ENCODE peak calls at places on chromosomes 16 and 17, in six cellular contexts. One of them, this sample, is unnamed.

GRCh38 chr16:68492501-68493411 is 44.4 kb upstream of the SMPD3 start:
- DNase-seq in breast epithelium: no peak
- DNase-seq in AG04450: no peak
- DNase-seq in AG09319: no peak
- DNase-seq in psoas muscle: no peak
- DNase-seq in IMR-90: no peak
- DNase-seq in this sample: no peak

GRCh38 chr16:82405696-82406095 is 221.1 kb upstream of the CDH13 start:
- DNase-seq in breast epithelium: no peak
- DNase-seq in AG04450: no peak
- DNase-seq in AG09319: no peak
- DNase-seq in psoas muscle: no peak
- DNase-seq in IMR-90: no peak
- DNase-seq in this sample: no peak

GRCh38 chr17:27466748-27467375 is 10.6 kb downstream of the KSR1 start:
- DNase-seq in breast epithelium: no peak
- DNase-seq in AG04450: no peak
- DNase-seq in AG09319: no peak
- DNase-seq in psoas muscle: no peak
- DNase-seq in IMR-90: no peak
- DNase-seq in this sample: no peak

GRCh38 chr16:57318240-57318970 is 33.9 kb upstream of the PLLP start:
- DNase-seq in breast epithelium: peak
- DNase-seq in AG04450: no peak
- DNase-seq in AG09319: no peak
- DNase-seq in psoas muscle: no peak
- DNase-seq in IMR-90: peak
- DNase-seq in this sample: no peak

GRCh38 chr16:30082545-30083090 is 6.8 kb downstream of the PPP4C start:
- DNase-seq in breast epithelium: no peak
- DNase-seq in AG04450: no peak
- DNase-seq in AG09319: no peak
- DNase-seq in psoas muscle: no peak
- DNase-seq in IMR-90: no peak
- DNase-seq in this sample: no peak

GRCh38 chr17:72185571-72185970 is 64.8 kb downstream of the SOX9 start:
- DNase-seq in breast epithelium: no peak
- DNase-seq in AG04450: no peak
- DNase-seq in AG09319: no peak
- DNase-seq in psoas muscle: peak
- DNase-seq in IMR-90: no peak
- DNase-seq in this sample: no peak

GRCh38 chr16:1088295-1089170 is 7.5 kb downstream of the C1QTNF8 start:
- DNase-seq in breast epithelium: no peak
- DNase-seq in AG04450: no peak
- DNase-seq in AG09319: no peak
- DNase-seq in psoas muscle: no peak
- DNase-seq in IMR-90: no peak
- DNase-seq in this sample: no peak

GRCh38 chr16:17026600-17027242 is 444.0 kb downstream of the XYLT1 start:
- DNase-seq in breast epithelium: no peak
- DNase-seq in AG04450: no peak
- DNase-seq in AG09319: no peak
- DNase-seq in psoas muscle: no peak
- DNase-seq in IMR-90: no peak
- DNase-seq in this sample: no peak

GRCh38 chr17:77425791-77426641 is 285.2 kb downstream of the SEC14L1 start:
- DNase-seq in breast epithelium: peak
- DNase-seq in AG04450: peak
- DNase-seq in AG09319: no peak
- DNase-seq in psoas muscle: peak
- DNase-seq in IMR-90: peak
- DNase-seq in this sample: peak

GRCh38 chr16:80346160-80346632 is 194.6 kb upstream of the DYNLRB2 start:
- DNase-seq in breast epithelium: no peak
- DNase-seq in AG04450: no peak
- DNase-seq in AG09319: peak
- DNase-seq in psoas muscle: no peak
- DNase-seq in IMR-90: no peak
- DNase-seq in this sample: no peak

GRCh38 chr16:89557230-89557935 is 3.1 kb upstream of the RPL13 start:
- DNase-seq in breast epithelium: no peak
- DNase-seq in AG04450: no peak
- DNase-seq in AG09319: no peak
- DNase-seq in psoas muscle: peak
- DNase-seq in IMR-90: peak
- DNase-seq in this sample: no peak

GRCh38 chr17:43927101-43927935 is 15.0 kb downstream of the PPY start:
- DNase-seq in breast epithelium: no peak
- DNase-seq in AG04450: no peak
- DNase-seq in AG09319: no peak
- DNase-seq in psoas muscle: peak
- DNase-seq in IMR-90: no peak
- DNase-seq in this sample: no peak

GRCh38 chr17:77487677-77488530 is 347.1 kb downstream of the SEC14L1 start:
- DNase-seq in breast epithelium: no peak
- DNase-seq in AG04450: no peak
- DNase-seq in AG09319: no peak
- DNase-seq in psoas muscle: no peak
- DNase-seq in IMR-90: no peak
- DNase-seq in this sample: no peak

GRCh38 chr17:65259281-65259680 is 122.1 kb downstream of the RGS9 start:
- DNase-seq in breast epithelium: no peak
- DNase-seq in AG04450: no peak
- DNase-seq in AG09319: no peak
- DNase-seq in psoas muscle: no peak
- DNase-seq in IMR-90: no peak
- DNase-seq in this sample: no peak

GRCh38 chr16:2874032-2874431 is 9.0 kb upstream of the FLYWCH2 start:
- DNase-seq in breast epithelium: no peak
- DNase-seq in AG04450: no peak
- DNase-seq in AG09319: no peak
- DNase-seq in psoas muscle: no peak
- DNase-seq in IMR-90: no peak
- DNase-seq in this sample: no peak

GRCh38 chr17:67260051-67260987 is 15.3 kb upstream of the HELZ start:
- DNase-seq in breast epithelium: no peak
- DNase-seq in AG04450: no peak
- DNase-seq in AG09319: peak
- DNase-seq in psoas muscle: peak
- DNase-seq in IMR-90: peak
- DNase-seq in this sample: no peak

GRCh38 chr16:28473714-28474265 is 1.7 kb upstream of the NPIPB7 start:
- DNase-seq in breast epithelium: no peak
- DNase-seq in AG04450: no peak
- DNase-seq in AG09319: no peak
- DNase-seq in psoas muscle: no peak
- DNase-seq in IMR-90: no peak
- DNase-seq in this sample: no peak

GRCh38 chr17:17822189-17822978 is 14.4 kb downstream of the SREBF1 start:
- DNase-seq in breast epithelium: no peak
- DNase-seq in AG04450: peak
- DNase-seq in AG09319: peak
- DNase-seq in psoas muscle: peak
- DNase-seq in IMR-90: peak
- DNase-seq in this sample: no peak

GRCh38 chr16:31112711-31113419 is 4.6 kb upstream of the KAT8 start:
- DNase-seq in breast epithelium: no peak
- DNase-seq in AG04450: no peak
- DNase-seq in AG09319: no peak
- DNase-seq in psoas muscle: no peak
- DNase-seq in IMR-90: no peak
- DNase-seq in this sample: no peak

GRCh38 chr16:54006693-54007092 is 279.9 kb downstream of the IRX3 start:
- DNase-seq in breast epithelium: no peak
- DNase-seq in AG04450: no peak
- DNase-seq in AG09319: no peak
- DNase-seq in psoas muscle: no peak
- DNase-seq in IMR-90: peak
- DNase-seq in this sample: no peak

GRCh38 chr17:77829871-77830799 is 128.4 kb upstream of the TNRC6C start:
- DNase-seq in breast epithelium: peak
- DNase-seq in AG04450: peak
- DNase-seq in AG09319: no peak
- DNase-seq in psoas muscle: peak
- DNase-seq in IMR-90: peak
- DNase-seq in this sample: no peak

GRCh38 chr17:30021708-30022317 is 80.4 kb downstream of the EFCAB5 start:
- DNase-seq in breast epithelium: no peak
- DNase-seq in AG04450: peak
- DNase-seq in AG09319: peak
- DNase-seq in psoas muscle: no peak
- DNase-seq in IMR-90: peak
- DNase-seq in this sample: no peak

GRCh38 chr17:34706029-34706428 is 126.6 kb downstream of the TMEM132E start:
- DNase-seq in breast epithelium: no peak
- DNase-seq in AG04450: no peak
- DNase-seq in AG09319: no peak
- DNase-seq in psoas muscle: no peak
- DNase-seq in IMR-90: peak
- DNase-seq in this sample: no peak

GRCh38 chr16:11493531-11493929 is 93.2 kb downstream of the LITAF start:
- DNase-seq in breast epithelium: no peak
- DNase-seq in AG04450: no peak
- DNase-seq in AG09319: no peak
- DNase-seq in psoas muscle: no peak
- DNase-seq in IMR-90: no peak
- DNase-seq in this sample: no peak

GRCh38 chr16:4309102-4309832 is 6.6 kb upstream of the GLIS2 start:
- DNase-seq in breast epithelium: no peak
- DNase-seq in AG04450: no peak
- DNase-seq in AG09319: no peak
- DNase-seq in psoas muscle: no peak
- DNase-seq in IMR-90: no peak
- DNase-seq in this sample: no peak
- TF ChIP-seq CTCF in breast epithelium: no peak
- TF ChIP-seq CTCF in AG04450: no peak
- TF ChIP-seq CTCF in AG09319: no peak
- TF ChIP-seq CTCF in psoas muscle: no peak
- TF ChIP-seq CTCF in IMR-90: no peak
- TF ChIP-seq CTCF in this sample: no peak

GRCh38 chr17:79126139-79126538 is 51.5 kb downstream of the ENGASE start:
- DNase-seq in breast epithelium: no peak
- DNase-seq in AG04450: no peak
- DNase-seq in AG09319: no peak
- DNase-seq in psoas muscle: no peak
- DNase-seq in IMR-90: no peak
- DNase-seq in this sample: no peak
- TF ChIP-seq CTCF in breast epithelium: no peak
- TF ChIP-seq CTCF in AG04450: no peak
- TF ChIP-seq CTCF in AG09319: no peak
- TF ChIP-seq CTCF in psoas muscle: peak
- TF ChIP-seq CTCF in IMR-90: no peak
- TF ChIP-seq CTCF in this sample: no peak

GRCh38 chr16:87924041-87924851 is 12.1 kb downstream of the CA5A start:
- DNase-seq in breast epithelium: no peak
- DNase-seq in AG04450: no peak
- DNase-seq in AG09319: no peak
- DNase-seq in psoas muscle: no peak
- DNase-seq in IMR-90: no peak
- DNase-seq in this sample: no peak

GRCh38 chr16:87924937-87925670 is 11.2 kb downstream of the CA5A start:
- DNase-seq in breast epithelium: peak
- DNase-seq in AG04450: no peak
- DNase-seq in AG09319: no peak
- DNase-seq in psoas muscle: no peak
- DNase-seq in IMR-90: no peak
- DNase-seq in this sample: no peak

GRCh38 chr16:87929986-87930385 is 6.3 kb downstream of the CA5A start:
- DNase-seq in breast epithelium: no peak
- DNase-seq in AG04450: no peak
- DNase-seq in AG09319: no peak
- DNase-seq in psoas muscle: no peak
- DNase-seq in IMR-90: no peak
- DNase-seq in this sample: no peak

GRCh38 chr16:87926246-87927194 is 9.8 kb downstream of the CA5A start:
- DNase-seq in breast epithelium: no peak
- DNase-seq in AG04450: no peak
- DNase-seq in AG09319: no peak
- DNase-seq in psoas muscle: no peak
- DNase-seq in IMR-90: no peak
- DNase-seq in this sample: no peak

GRCh38 chr16:87927195-87927562 is 9.2 kb downstream of the CA5A start:
- DNase-seq in breast epithelium: no peak
- DNase-seq in AG04450: no peak
- DNase-seq in AG09319: no peak
- DNase-seq in psoas muscle: no peak
- DNase-seq in IMR-90: no peak
- DNase-seq in this sample: no peak
- TF ChIP-seq CTCF in breast epithelium: no peak
- TF ChIP-seq CTCF in AG04450: peak
- TF ChIP-seq CTCF in AG09319: no peak
- TF ChIP-seq CTCF in psoas muscle: no peak
- TF ChIP-seq CTCF in IMR-90: no peak
- TF ChIP-seq CTCF in this sample: no peak

DNA sequence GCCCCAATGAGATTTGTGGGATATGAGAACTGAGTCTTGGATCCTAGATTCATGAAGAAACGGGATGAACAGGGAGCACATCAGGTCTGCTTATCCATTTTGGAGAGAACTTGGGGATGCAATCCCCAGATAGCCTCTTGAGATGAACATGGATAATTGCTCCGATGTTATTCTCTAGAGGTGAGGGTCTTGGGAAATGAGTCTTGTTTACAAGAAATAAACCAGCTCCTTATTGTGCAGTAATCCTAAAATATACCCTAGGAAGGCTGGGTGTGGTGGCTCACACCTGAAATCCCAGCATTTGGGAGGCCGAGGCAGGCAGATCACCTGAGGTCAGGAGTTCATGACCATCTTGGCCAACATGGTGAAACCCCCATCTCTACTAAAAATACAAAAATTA is at the start of gene OR1D2:
- DNase-seq in breast epithelium: no peak
- DNase-seq in AG04450: no peak
- DNase-seq in AG09319: no peak
- DNase-seq in psoas muscle: no peak
- DNase-seq in IMR-90: no peak
- DNase-seq in this sample: no peak
- TF ChIP-seq CTCF in breast epithelium: no peak
- TF ChIP-seq CTCF in AG04450: no peak
- TF ChIP-seq CTCF in AG09319: no peak
- TF ChIP-seq CTCF in psoas muscle: no peak
- TF ChIP-seq CTCF in IMR-90: no peak
- TF ChIP-seq CTCF in this sample: no peak

DNA sequence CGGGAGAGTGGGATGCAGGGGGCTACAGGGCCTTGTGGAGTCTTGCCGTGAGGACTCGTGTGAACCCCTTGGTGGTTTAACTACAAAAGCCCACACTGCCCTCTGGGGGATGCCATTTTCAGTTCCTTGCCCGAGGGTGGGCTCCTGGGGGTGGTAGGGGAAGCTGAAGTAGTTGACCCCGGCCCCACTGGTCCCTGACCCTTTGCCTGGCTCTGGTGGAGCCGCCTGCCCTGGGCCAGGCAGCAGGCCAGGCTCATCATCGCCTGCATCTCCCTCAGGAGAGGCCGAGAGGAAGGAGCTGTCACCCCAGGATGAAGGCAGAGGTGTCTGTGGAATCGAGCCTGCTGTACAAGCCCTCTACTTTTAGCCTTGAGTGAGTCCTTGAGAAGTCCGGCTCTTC is 10.2 kb downstream of the COX4I1 start:
- DNase-seq in breast epithelium: no peak
- DNase-seq in AG04450: no peak
- DNase-seq in AG09319: no peak
- DNase-seq in psoas muscle: no peak
- DNase-seq in IMR-90: no peak
- DNase-seq in this sample: no peak
- TF ChIP-seq CTCF in breast epithelium: no peak
- TF ChIP-seq CTCF in AG04450: no peak
- TF ChIP-seq CTCF in AG09319: no peak
- TF ChIP-seq CTCF in psoas muscle: no peak
- TF ChIP-seq CTCF in IMR-90: no peak
- TF ChIP-seq CTCF in this sample: no peak

GRCh38 chr17:49851387-49852291 is 3.8 kb upstream of the TAC4 start:
- DNase-seq in breast epithelium: peak
- DNase-seq in AG04450: peak
- DNase-seq in AG09319: peak
- DNase-seq in psoas muscle: peak
- DNase-seq in IMR-90: peak
- DNase-seq in this sample: peak
- TF ChIP-seq CTCF in breast epithelium: peak
- TF ChIP-seq CTCF in AG04450: peak
- TF ChIP-seq CTCF in AG09319: peak
- TF ChIP-seq CTCF in psoas muscle: peak
- TF ChIP-seq CTCF in IMR-90: peak
- TF ChIP-seq CTCF in this sample: peak

This sample was measured in mesothelial cell of epicardium.